ENCODE peak calls at places on chromosomes 1 and 21, in six cellular contexts. G, Z, A, B, P and K are unnamed samples. For H3K9me3, the result is how much of the 10 kb centered on the place peaks cover.

GRCh38 chr1:76106719-76107235 is 32.2 kb downstream of the ST6GALNAC3 start:
- DNase-seq in B (no peak), A (no peak), G (no peak), Z (no peak), P (no peak), K (no peak)

GRCh38 chr21:36587388-36587787 is 107.5 kb upstream of the CLDN14 start:
- DNase-seq in A (no peak), B (no peak), G (no peak), P (no peak), Z (no peak), K (no peak)

GRCh38 chr1:34668063-34668462 is 86.8 kb upstream of the GJB5 start:
- DNase-seq in A (no peak), P (no peak), Z (no peak), B (no peak), G (no peak), K (no peak)

GRCh38 chr1:224528900-224529299 is 87.2 kb upstream of the CNIH3 start:
- DNase-seq in G (no peak), Z (no peak), P (no peak), A (no peak), B (no peak), K (peak)

GRCh38 chr1:200372885-200373181 is 37.0 kb downstream of the ZNF281 start:
- DNase-seq in Z (no peak), G (no peak), B (no peak), P (no peak), A (no peak), K (no peak)

GRCh38 chr1:1760345-1760650 is 18.0 kb downstream of the NADK start:
- DNase-seq in A (peak), G (no peak), B (no peak), P (no peak), Z (no peak), K (no peak)

GRCh38 chr1:218735436-218735835 is 390.3 kb downstream of the TGFB2 start:
- DNase-seq in G (no peak), Z (no peak), P (no peak), B (no peak), A (no peak), K (no peak)

GRCh38 chr1:233432916-233433315 is 105.4 kb downstream of the MAP3K21 start:
- DNase-seq in P (no peak), Z (no peak), A (no peak), B (no peak), G (no peak), K (no peak)

GRCh38 chr1:29197590-29197924 is 15.9 kb upstream of the SRSF4 start:
- DNase-seq in B (no peak), Z (peak), A (no peak), P (no peak), G (no peak), K (no peak)

GRCh38 chr1:98086156-98086555 is 165.3 kb upstream of the DPYD start:
- DNase-seq in P (no peak), G (no peak), Z (no peak), A (no peak), B (no peak), K (no peak)

GRCh38 chr1:217569021-217569420 is 61.9 kb downstream of the GPATCH2 start:
- DNase-seq in B (no peak), Z (no peak), A (no peak), G (no peak), P (no peak), K (no peak)

DNA sequence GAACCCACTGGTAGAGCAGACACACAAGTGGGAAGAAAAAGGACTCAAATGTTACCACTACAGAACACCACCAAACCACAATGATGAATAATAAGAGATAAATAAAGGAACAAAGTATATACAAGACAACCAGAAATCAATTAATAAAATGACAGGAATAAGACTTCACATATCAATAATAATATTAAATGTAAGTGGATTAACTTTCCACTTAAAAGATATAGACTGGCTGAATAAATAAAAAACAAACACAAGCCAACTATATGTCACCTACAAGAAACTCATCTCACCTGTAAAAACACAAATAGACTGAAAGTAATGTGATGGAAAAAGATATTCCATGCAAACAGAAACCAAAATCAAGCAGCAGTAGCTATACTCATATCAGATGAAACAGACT is 6.9 kb upstream of the CLIC6 start:
- DNase-seq in P (no peak), A (no peak), Z (no peak), G (no peak), B (no peak), K (no peak)
- H3K9me3 ChIP-seq in P (under half), A (under half), Z (under half), G (under half), B (under half), K (under half)

GRCh38 chr1:9417695-9418094 is 121.6 kb upstream of the SLC25A33 start:
- DNase-seq in A (no peak), P (no peak), B (no peak), G (no peak), Z (no peak), K (no peak)
- TF ChIP-seq POLR2A in A (no peak), P (no peak), B (no peak), G (no peak), Z (no peak), K (no peak)

GRCh38 chr1:109914587-109915240 is 4.1 kb downstream of the CSF1 start:
- DNase-seq in A (peak), B (no peak), G (no peak), P (no peak), Z (no peak), K (no peak)

GRCh38 chr1:109913360-109913879 is 2.8 kb downstream of the CSF1 start:
- DNase-seq in A (no peak), Z (no peak), B (no peak), G (no peak), P (no peak), K (no peak)

GRCh38 chr1:109912214-109912861 is 1.7 kb downstream of the CSF1 start:
- DNase-seq in A (no peak), Z (no peak), P (no peak), B (no peak), G (no peak), K (no peak)

GRCh38 chr1:109910963-109911798 is 532 bp downstream of the CSF1 start:
- DNase-seq in B (no peak), P (no peak), Z (no peak), G (peak), A (peak), K (no peak)

GRCh38 chr1:109912873-109913272 is 2.2 kb downstream of the CSF1 start:
- DNase-seq in B (no peak), G (no peak), A (no peak), P (no peak), Z (no peak), K (no peak)
- H3K4me3 ChIP-seq in B (peak), G (peak), A (peak), P (peak), Z (peak), K (peak)

DNA sequence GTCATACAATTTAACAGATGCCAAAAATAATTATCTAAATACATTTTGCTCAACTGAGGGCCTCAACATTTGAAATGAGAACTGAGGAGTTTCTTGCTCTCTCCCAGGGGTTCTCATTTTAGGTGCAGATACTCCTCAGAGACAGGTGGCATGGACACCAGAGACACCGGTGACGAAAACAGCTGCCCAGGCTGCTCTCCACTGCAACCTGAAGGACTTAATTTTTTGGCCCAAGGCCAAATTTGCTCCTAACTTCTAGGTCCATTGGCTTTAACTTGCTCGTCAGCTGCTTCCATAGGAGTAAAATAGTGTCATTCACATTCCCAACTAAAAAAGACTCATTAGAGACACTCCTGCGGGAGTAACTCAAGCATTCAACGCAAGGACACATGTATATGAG is 87.0 kb downstream of the NRIP1 start:
- DNase-seq in A (no peak), P (no peak), B (no peak), G (no peak), Z (no peak), K (no peak)
- H3K9me3 ChIP-seq in A (under half), P (under half), B (under half), G (under half), Z (under half), K (under half)